ENCODE peak calls at places on chromosomes 13 and 19, in ten cellular contexts. J is AG09309, I is HL-60, W is spleen, N is GM12865, X is psoas muscle, T is coronary artery, K is BE2C, B is GM10248, Q is stomach. P is an unnamed sample.

GRCh38 chr19:23286477-23286876 is 36.3 kb upstream of the ZNF724 start:
- DNase-seq in J (no peak), I (no peak), W (no peak), N (peak; percentile 15), X (no peak), T (no peak), K (peak; percentile 25), B (no peak), Q (no peak), P (peak; percentile 19)

GRCh38 chr13:97005631-97006262 is 11.5 kb upstream of the OXGR1 start:
- DNase-seq in J (no peak), I (no peak), W (no peak), N (no peak), X (no peak), T (no peak), K (no peak), B (no peak), Q (no peak), P (no peak)

GRCh38 chr13:29605860-29606526 is 10.5 kb upstream of the SLC7A1 start:
- DNase-seq in J (no peak), I (no peak), W (no peak), N (no peak), X (no peak), T (no peak), K (no peak), B (no peak), Q (no peak), P (no peak)

GRCh38 chr13:94967183-94968039 is 255.1 kb upstream of the SOX21 start:
- DNase-seq in J (no peak), I (no peak), W (no peak), N (peak; percentile 5), X (peak; percentile 12), T (no peak), K (peak; percentile 40), B (peak; percentile 37), Q (peak; percentile 29), P (peak; percentile 85)

GRCh38 chr13:54124700-54125099 is 1096.1 kb downstream of the OLFM4 start:
- DNase-seq in J (no peak), I (no peak), W (no peak), N (no peak), X (no peak), T (no peak), K (no peak), B (no peak), Q (no peak), P (no peak)

GRCh38 chr13:106520205-106521004 is 15.1 kb downstream of the EFNB2 start:
- DNase-seq in J (no peak), I (no peak), W (no peak), N (no peak), X (no peak), T (no peak), K (no peak), B (no peak), Q (no peak), P (peak; percentile 52)

GRCh38 chr19:10431254-10431942 is 11.1 kb downstream of the PDE4A start:
- DNase-seq in J (no peak), I (no peak), W (no peak), N (peak; percentile 70), X (peak; percentile 53), T (no peak), K (no peak), B (peak; percentile 62), Q (peak; percentile 44), P (no peak)

GRCh38 chr19:16027528-16027927 is 48.8 kb upstream of the TPM4 start:
- DNase-seq in J (no peak), I (no peak), W (no peak), N (no peak), X (no peak), T (no peak), K (no peak), B (no peak), Q (no peak), P (no peak)

GRCh38 chr13:112928958-112929777 is 39.8 kb upstream of the MCF2L start:
- DNase-seq in J (no peak), I (no peak), W (no peak), N (no peak), X (no peak), T (no peak), K (peak; percentile 85), B (no peak), Q (no peak), P (no peak)

GRCh38 chr19:40147693-40148347 is 43.4 kb upstream of the MAP3K10 start:
- DNase-seq in J (peak; percentile 46), I (no peak), W (no peak), N (peak; percentile 40), X (no peak), T (no peak), K (no peak), B (no peak), Q (no peak), P (no peak)

GRCh38 chr19:15937771-15938170 is 3.4 kb upstream of the CYP4F11 start:
- DNase-seq in J (no peak), I (no peak), W (no peak), N (no peak), X (no peak), T (no peak), K (no peak), B (no peak), Q (no peak), P (no peak)

GRCh38 chr19:16259385-16260159 is 61.9 kb downstream of the AP1M1 start:
- DNase-seq in J (no peak), I (no peak), W (peak; percentile 95), N (peak; percentile 89), X (no peak), T (no peak), K (no peak), B (peak; percentile 75), Q (no peak), P (no peak)

GRCh38 chr13:66578305-66578704 is 651.8 kb downstream of the PCDH9 start:
- DNase-seq in J (no peak), I (no peak), W (no peak), N (no peak), X (no peak), T (no peak), K (no peak), B (no peak), Q (no peak), P (no peak)

GRCh38 chr13:71118779-71119364 is 748.1 kb downstream of the DACH1 start:
- DNase-seq in J (no peak), I (no peak), W (no peak), N (no peak), X (no peak), T (no peak), K (no peak), B (no peak), Q (no peak), P (no peak)

DNA sequence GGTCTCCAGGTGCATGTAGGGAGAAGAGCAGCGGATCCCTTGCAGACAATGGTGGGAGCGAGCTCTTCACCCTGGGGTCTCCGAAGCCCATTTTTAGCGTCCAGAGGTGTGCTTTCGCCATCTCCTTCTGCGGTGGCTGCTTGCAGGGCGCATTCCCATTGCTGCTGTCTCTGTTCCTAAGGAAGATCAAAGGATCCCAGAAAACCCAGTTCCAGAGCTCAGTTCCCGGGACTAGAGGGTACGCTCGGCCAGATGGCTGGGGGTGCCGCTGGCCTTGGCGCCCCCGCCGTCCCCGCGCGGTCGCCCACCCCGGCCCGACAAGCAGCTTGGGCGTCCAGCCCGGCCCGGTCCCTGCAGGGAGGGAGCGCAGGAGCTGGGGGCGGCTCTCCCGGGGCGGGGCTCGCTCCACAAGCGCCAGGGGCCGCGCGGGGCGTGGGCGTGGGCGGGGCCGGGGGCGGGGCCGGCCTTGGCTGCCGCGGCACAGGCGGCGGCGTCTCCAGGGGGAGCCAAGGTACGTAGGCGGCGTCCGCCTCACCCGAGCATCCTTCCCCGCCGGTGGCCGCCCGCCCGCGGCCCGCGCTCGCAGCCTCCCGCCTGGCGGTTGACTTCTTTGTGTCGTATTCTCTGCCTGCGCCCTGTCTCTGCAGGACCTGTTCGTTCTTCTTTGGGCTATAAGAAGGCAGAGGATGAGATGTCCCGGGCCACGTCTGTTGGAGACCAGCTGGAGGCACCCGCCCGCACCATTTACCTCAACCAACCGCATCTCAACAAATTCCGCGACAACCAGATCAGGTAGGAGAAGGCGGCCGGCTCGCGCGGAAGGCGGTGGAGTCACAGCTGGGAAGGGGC is 96.8 kb downstream of the ATP8A2 start:
- DNase-seq in J (no peak), I (no peak), W (no peak), N (peak; percentile 2), X (no peak), T (no peak), K (peak; percentile 77), B (peak; percentile 31), Q (no peak), P (peak; percentile 84)
- TF ChIP-seq CTCF in J (no peak), I (no peak), W (no peak), N (no peak), X (no peak), T (no peak), K (no peak), B (no peak), Q (no peak), P (peak; percentile 19)

DNA sequence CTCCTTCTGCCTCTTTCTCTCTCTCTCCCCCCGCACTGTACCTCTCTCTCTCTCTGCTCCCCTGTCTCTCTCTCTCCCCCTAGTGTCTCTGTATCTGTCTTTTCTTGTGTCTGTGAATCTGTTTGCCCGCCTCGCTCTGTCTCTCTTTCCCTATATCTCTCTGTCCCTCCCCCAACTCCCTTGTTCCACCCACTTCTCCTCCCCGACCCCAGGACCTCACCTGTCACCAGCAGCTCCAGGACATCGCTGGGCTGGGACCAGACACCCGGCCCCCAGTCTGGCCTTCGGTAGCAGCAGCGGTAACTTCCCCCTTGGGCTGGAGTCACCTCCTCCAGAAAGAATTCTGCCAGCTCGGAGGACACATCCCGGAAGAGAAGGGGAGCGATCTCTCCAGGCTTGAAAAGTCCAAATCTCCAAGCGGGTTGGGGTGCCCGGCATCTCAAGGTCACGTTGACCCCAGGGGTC is 3.9 kb downstream of the OSCAR start:
- DNase-seq in J (peak; percentile 16), I (peak; percentile 46), W (peak; percentile 86), N (no peak), X (no peak), T (no peak), K (no peak), B (peak; percentile 25), Q (no peak), P (peak; percentile 23)
- TF ChIP-seq CTCF in J (peak; percentile 60), I (no peak), W (peak; percentile 16), N (no peak), X (no peak), T (no peak), K (peak; percentile 24), B (peak; percentile 20), Q (no peak), P (peak; percentile 20)

DNA sequence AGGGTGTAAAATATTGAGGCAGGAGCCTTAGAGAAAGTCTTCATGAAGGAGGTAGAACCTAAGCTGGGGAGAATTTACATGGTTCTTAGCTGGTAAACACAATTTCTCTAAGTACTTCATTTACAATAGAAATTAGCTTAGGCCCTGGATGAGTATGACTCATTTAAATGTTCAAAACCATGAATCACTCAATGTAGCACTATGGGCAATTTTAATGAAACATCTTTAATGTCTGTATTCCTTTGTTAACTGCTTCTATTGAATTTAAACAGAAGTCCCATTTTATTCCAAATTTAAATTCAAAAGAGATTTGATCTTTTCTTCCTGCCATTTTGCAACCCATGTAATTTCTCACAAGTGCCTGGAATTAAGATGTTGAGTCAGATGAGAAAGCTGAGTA is 252.1 kb downstream of the RFC3 start:
- DNase-seq in J (no peak), I (no peak), W (no peak), N (no peak), X (no peak), T (no peak), K (no peak), B (no peak), Q (no peak), P (no peak)
- TF ChIP-seq CTCF in J (no peak), I (no peak), W (no peak), N (no peak), X (no peak), T (no peak), K (no peak), B (no peak), Q (no peak), P (no peak)

GRCh38 chr19:47651691-47652090 is 42.8 kb downstream of the BICRA start:
- DNase-seq in J (no peak), I (no peak), W (no peak), N (no peak), X (no peak), T (no peak), K (no peak), B (no peak), Q (no peak), P (no peak)
- TF ChIP-seq CTCF in J (no peak), I (no peak), W (no peak), N (no peak), X (no peak), T (no peak), K (no peak), B (no peak), Q (no peak), P (no peak)

P was measured in neural progenitor cell.